ENCODE peak calls at places on chromosome 6, in seven cellular contexts. E is H7, G is cardiac fibroblast, L is GM12878, U is mesenchymal stem cell, D is MM.1S, V is K562. H is an unnamed sample.

GRCh38 chr6:17012421-17013225 is 89.2 kb upstream of the STMND1 start:
- DNase-seq in V (no peak), U (peak; percentile 81), L (no peak), D (no peak), G (peak; percentile 61), E (peak; percentile 77), H (peak; percentile 29)

GRCh38 chr6:87794922-87795885 is 93.2 kb upstream of the AKIRIN2 start:
- DNase-seq in V (no peak), U (no peak), E (no peak), G (no peak), D (no peak), L (no peak), H (no peak)

GRCh38 chr6:19719691-19720127 is 117.5 kb upstream of the ID4 start:
- DNase-seq in L (no peak), U (peak; percentile 54), V (no peak), E (peak; percentile 66), D (no peak), G (peak; percentile 46), H (no peak)

GRCh38 chr6:64301307-64302236 is 666.0 kb downstream of the PHF3 start:
- DNase-seq in E (no peak), U (no peak), L (no peak), V (no peak), D (no peak), G (no peak), H (no peak)

GRCh38 chr6:99349620-99350141 is at the start of gene FAXC:
- DNase-seq in G (peak; percentile 25), D (peak; percentile 43), V (peak; percentile 41), L (no peak), E (peak; percentile 90), U (peak; percentile 11), H (peak; percentile 37)

GRCh38 chr6:1524040-1524480 is 85.7 kb upstream of the FOXC1 start:
- DNase-seq in E (peak; percentile 97), U (no peak), L (no peak), V (peak; percentile 91), G (peak; percentile 55), D (peak; percentile 63), H (no peak)

GRCh38 chr6:56708810-56709597 is 66.3 kb upstream of the DST start:
- DNase-seq in D (peak; percentile 72), V (peak; percentile 8), L (no peak), E (no peak), U (peak; percentile 75), G (peak; percentile 91), H (peak; percentile 80)

GRCh38 chr6:47278545-47278944 is 31.2 kb downstream of the TNFRSF21 start:
- DNase-seq in U (peak; percentile 84), G (peak; percentile 63), D (no peak), V (no peak), L (no peak), E (no peak), H (no peak)

GRCh38 chr6:154613137-154613676 is 102.7 kb upstream of the CNKSR3 start:
- DNase-seq in L (no peak), E (no peak), V (peak; percentile 29), G (peak; percentile 41), D (no peak), U (peak; percentile 89), H (peak; percentile 40)

GRCh38 chr6:11384531-11385309 is 152.3 kb upstream of the NEDD9 start:
- DNase-seq in E (peak; percentile 30), V (no peak), D (no peak), L (no peak), G (peak; percentile 37), U (no peak), H (no peak)

GRCh38 chr6:11710221-11710836 is 68.3 kb downstream of the ADTRP start:
- DNase-seq in D (no peak), G (no peak), E (no peak), U (no peak), V (no peak), L (no peak), H (no peak)

GRCh38 chr6:97586344-97586743 is 303.3 kb upstream of the MMS22L start:
- DNase-seq in G (peak; percentile 51), D (no peak), L (no peak), V (no peak), U (peak; percentile 9), E (peak; percentile 12), H (peak; percentile 76)

GRCh38 chr6:64683682-64684081 is 1023.3 kb downstream of the EYS start:
- DNase-seq in D (no peak), E (peak; percentile 2), L (no peak), G (peak; percentile 58), U (peak; percentile 95), V (no peak), H (no peak)

GRCh38 chr6:15268130-15268908 is 22.4 kb downstream of the JARID2 start:
- DNase-seq in U (no peak), V (no peak), E (peak; percentile 44), L (no peak), D (no peak), G (peak; percentile 26), H (peak; percentile 98)

GRCh38 chr6:44702292-44702691 is 314.8 kb downstream of the CDC5L start:
- DNase-seq in D (no peak), U (no peak), V (no peak), L (no peak), G (peak; percentile 51), E (no peak), H (no peak)

GRCh38 chr6:159233365-159234101 is 64.3 kb downstream of the FNDC1 start:
- DNase-seq in L (no peak), V (no peak), G (no peak), U (no peak), D (no peak), E (peak; percentile 89), H (no peak)

GRCh38 chr6:116511424-116512131 is at the start of gene CALHM5:
- DNase-seq in G (peak; percentile 96), E (peak; percentile 24), L (no peak), D (peak; percentile 61), U (peak; percentile 90), V (peak; percentile 46), H (peak; percentile 84)
- H3K4me3 ChIP-seq in G (peak within 1 kb of the TSS; percentile 62), E (no peak within 1 kb of the TSS), L (no peak within 1 kb of the TSS), D (peak within 1 kb of the TSS; percentile 66), U (peak within 1 kb of the TSS; percentile 2), V (no peak within 1 kb of the TSS), H (no peak within 1 kb of the TSS)

GRCh38 chr6:106141441-106142237 is 55.5 kb downstream of the PRDM1 start:
- DNase-seq in V (no peak), E (no peak), L (peak; percentile 85), U (no peak), D (peak; percentile 95), G (no peak), H (no peak)
- H3K4me3 ChIP-seq in V (no peak overlapping the region), E (no peak overlapping the region), L (no peak overlapping the region), U (no peak overlapping the region), D (peak overlapping the region; percentile 21), G (no peak overlapping the region), H (no peak overlapping the region)

DNA sequence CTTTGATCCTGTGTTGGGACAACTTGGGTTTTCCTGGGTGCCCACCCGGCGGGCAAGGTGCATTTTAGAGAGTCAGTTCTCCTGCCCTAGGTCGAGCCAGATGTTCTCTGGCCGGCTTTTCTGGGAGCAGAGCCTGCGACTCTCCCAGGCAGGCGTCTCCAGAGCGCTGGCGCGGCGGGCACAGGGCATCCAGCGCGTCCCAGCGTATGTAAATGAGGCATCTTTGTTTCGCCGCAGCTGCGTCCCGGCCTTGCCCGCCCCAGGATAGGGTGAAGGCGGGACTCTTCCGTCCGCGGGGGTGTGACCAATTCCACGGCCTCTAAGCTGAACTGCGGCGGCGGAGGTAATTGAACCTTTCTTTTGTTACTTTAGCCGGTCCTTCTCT is 9.1 kb downstream of the GRIK2 start:
- DNase-seq in U (no peak), D (no peak), E (peak; percentile 71), L (no peak), G (no peak), V (no peak), H (no peak)
- H3K4me3 ChIP-seq in U (peak overlapping the region; percentile 21), D (no peak overlapping the region), E (peak overlapping the region; percentile 46), L (no peak overlapping the region), G (peak overlapping the region; percentile 16), V (no peak overlapping the region), H (no peak overlapping the region)

GRCh38 chr6:139568956-139569538 is 194.6 kb upstream of the CITED2 start:
- DNase-seq in V (no peak), D (no peak), U (peak; percentile 84), G (peak; percentile 90), E (no peak), L (no peak), H (peak; percentile 20)
- H3K4me3 ChIP-seq in V (no peak overlapping the region), D (no peak overlapping the region), U (no peak overlapping the region), G (no peak overlapping the region), E (no peak overlapping the region), L (no peak overlapping the region), H (no peak overlapping the region)

GRCh38 chr6:139165324-139165723 is 30.4 kb downstream of the HECA start:
- DNase-seq in G (no peak), V (no peak), L (no peak), U (no peak), E (no peak), D (no peak), H (no peak)
- H3K4me3 ChIP-seq in G (no peak overlapping the region), V (no peak overlapping the region), L (no peak overlapping the region), U (no peak overlapping the region), E (no peak overlapping the region), D (no peak overlapping the region), H (no peak overlapping the region)

DNA sequence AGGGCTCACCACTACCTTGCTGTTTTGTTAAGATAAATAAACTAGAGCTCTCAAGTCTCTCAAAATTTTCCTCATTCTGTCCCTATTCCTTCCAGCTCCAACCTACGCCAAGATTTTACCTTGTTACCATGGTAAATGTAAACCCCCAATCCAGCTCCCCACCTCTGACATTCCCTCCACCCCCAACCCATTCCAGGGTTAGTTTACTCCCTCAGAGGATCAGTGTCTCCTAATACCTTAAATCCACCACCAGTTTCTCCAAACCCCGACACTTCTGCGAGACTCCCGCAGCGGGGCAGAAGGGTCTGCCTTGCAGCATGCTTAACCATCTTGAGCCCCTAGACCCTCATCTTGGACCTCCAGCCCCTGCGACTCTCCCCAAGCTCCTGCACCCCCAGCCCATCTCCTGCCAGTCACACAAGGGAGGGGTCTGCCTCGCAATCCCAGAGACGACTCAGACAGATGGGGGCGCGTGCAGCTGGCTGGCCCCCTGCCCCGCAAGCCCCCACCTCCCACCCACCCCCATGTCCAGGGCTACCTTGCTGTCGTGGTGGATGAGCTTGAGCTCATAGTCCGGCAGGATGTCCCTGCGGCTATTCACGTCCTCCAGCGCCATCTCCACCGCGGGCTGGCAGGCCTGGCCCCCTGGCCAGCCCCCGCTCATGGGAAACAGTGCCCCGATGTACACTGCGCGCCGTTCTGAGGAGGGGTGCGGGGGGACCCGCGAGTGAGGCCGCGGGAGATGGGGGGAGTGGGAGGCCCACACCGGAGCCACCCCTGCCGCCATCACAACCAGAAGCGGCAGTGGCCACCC is 5.8 kb downstream of the GABBR1 start:
- DNase-seq in E (peak; percentile 76), G (no peak), L (no peak), V (no peak), D (no peak), U (no peak), H (no peak)
- H3K4me3 ChIP-seq in E (peak overlapping the region; percentile 67), G (peak overlapping the region; percentile 66), L (no peak overlapping the region), V (peak overlapping the region; percentile 66), D (peak overlapping the region; percentile 30), U (peak overlapping the region; percentile 66), H (peak overlapping the region; percentile 90)

GRCh38 chr6:157019733-157020132 is 242.6 kb downstream of the ARID1B start:
- DNase-seq in V (no peak), U (peak; percentile 29), E (no peak), G (no peak), L (no peak), D (peak; percentile 31), H (peak; percentile 59)
- H3K4me3 ChIP-seq in V (no peak overlapping the region), U (no peak overlapping the region), E (no peak overlapping the region), G (no peak overlapping the region), L (peak overlapping the region; percentile 54), D (peak overlapping the region; percentile 55), H (peak overlapping the region; percentile 26)

H was measured in A673.